ENCODE peak calls at places on chromosomes 7 and 10, in five cellular contexts. One of them, this sample, is unnamed.

GRCh38 chr7:16982640-16983103 is 100.9 kb upstream of the AGR3 start:
- DNase-seq in SK-N-SH: peak; percentile 30
- DNase-seq in neural progenitor cell: peak; percentile 42
- DNase-seq in PC-9: peak; percentile 31
- DNase-seq in HCT116: peak; percentile 35
- DNase-seq in this sample: peak; percentile 57

GRCh38 chr10:87864497-87865059 is 1.2 kb downstream of the PTEN start:
- DNase-seq in HCT116: no peak
- DNase-seq in PC-9: no peak
- DNase-seq in neural progenitor cell: peak; percentile 68
- DNase-seq in SK-N-SH: no peak
- DNase-seq in this sample: peak; percentile 26

GRCh38 chr10:127407551-127407950 is 141.6 kb upstream of the NPS start:
- DNase-seq in HCT116: no peak
- DNase-seq in PC-9: no peak
- DNase-seq in SK-N-SH: no peak
- DNase-seq in neural progenitor cell: no peak
- DNase-seq in this sample: no peak

GRCh38 chr7:39910108-39910869 is 39.8 kb upstream of the CDK13 start:
- DNase-seq in HCT116: no peak
- DNase-seq in neural progenitor cell: no peak
- DNase-seq in SK-N-SH: no peak
- DNase-seq in PC-9: no peak
- DNase-seq in this sample: no peak

GRCh38 chr7:155252958-155253501 is 44.6 kb upstream of the INSIG1 start:
- DNase-seq in PC-9: no peak
- DNase-seq in neural progenitor cell: no peak
- DNase-seq in HCT116: no peak
- DNase-seq in SK-N-SH: no peak
- DNase-seq in this sample: no peak

GRCh38 chr10:130351466-130352290 is 215.5 kb downstream of the GLRX3 start:
- DNase-seq in HCT116: no peak
- DNase-seq in PC-9: no peak
- DNase-seq in neural progenitor cell: no peak
- DNase-seq in SK-N-SH: no peak
- DNase-seq in this sample: no peak

GRCh38 chr7:149838992-149839408 is 825 bp downstream of the ZNF862 start:
- DNase-seq in PC-9: no peak
- DNase-seq in neural progenitor cell: peak; percentile 34
- DNase-seq in HCT116: no peak
- DNase-seq in SK-N-SH: peak; percentile 49
- DNase-seq in this sample: peak; percentile 33

GRCh38 chr7:129295015-129295423 is 70.2 kb downstream of the AHCYL2 start:
- DNase-seq in PC-9: peak; percentile 21
- DNase-seq in HCT116: no peak
- DNase-seq in SK-N-SH: no peak
- DNase-seq in neural progenitor cell: peak; percentile 27
- DNase-seq in this sample: no peak

GRCh38 chr7:106752345-106752744 is 91.4 kb upstream of the CCDC71L start:
- DNase-seq in neural progenitor cell: no peak
- DNase-seq in SK-N-SH: no peak
- DNase-seq in PC-9: peak; percentile 49
- DNase-seq in HCT116: no peak
- DNase-seq in this sample: no peak

GRCh38 chr7:38000272-38000671 is 79.8 kb downstream of the EPDR1 start:
- DNase-seq in HCT116: no peak
- DNase-seq in SK-N-SH: no peak
- DNase-seq in PC-9: no peak
- DNase-seq in neural progenitor cell: no peak
- DNase-seq in this sample: no peak

GRCh38 chr7:38002689-38003088 is 82.2 kb downstream of the EPDR1 start:
- DNase-seq in SK-N-SH: no peak
- DNase-seq in neural progenitor cell: no peak
- DNase-seq in PC-9: no peak
- DNase-seq in HCT116: no peak
- DNase-seq in this sample: no peak

DNA sequence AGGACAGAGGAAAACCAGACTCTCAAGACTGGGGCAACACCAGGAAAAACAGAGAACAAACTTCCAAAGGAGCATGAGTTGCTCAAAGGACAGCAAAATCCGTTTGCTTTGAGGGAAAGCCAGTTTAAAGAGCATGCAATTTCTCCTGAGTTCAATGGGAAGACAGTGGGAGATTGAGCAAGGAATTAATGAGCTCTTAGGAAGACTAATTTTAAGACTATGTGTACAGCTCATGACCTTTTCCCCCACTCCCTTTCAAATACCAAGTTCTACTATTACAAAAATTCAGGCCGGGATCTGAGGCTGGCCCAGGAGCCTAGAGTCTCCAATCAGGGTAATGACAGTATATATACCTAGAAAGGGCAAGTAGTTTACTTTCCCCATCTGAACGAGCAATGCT is 79.2 kb downstream of the EPDR1 start:
- DNase-seq in PC-9: no peak
- DNase-seq in SK-N-SH: no peak
- DNase-seq in HCT116: no peak
- DNase-seq in neural progenitor cell: no peak
- DNase-seq in this sample: no peak
- H3K4me3 ChIP-seq in PC-9: no peak overlapping the region
- H3K4me3 ChIP-seq in SK-N-SH: no peak overlapping the region
- H3K4me3 ChIP-seq in HCT116: no peak overlapping the region
- H3K4me3 ChIP-seq in neural progenitor cell: no peak overlapping the region
- H3K4me3 ChIP-seq in this sample: no peak overlapping the region

DNA sequence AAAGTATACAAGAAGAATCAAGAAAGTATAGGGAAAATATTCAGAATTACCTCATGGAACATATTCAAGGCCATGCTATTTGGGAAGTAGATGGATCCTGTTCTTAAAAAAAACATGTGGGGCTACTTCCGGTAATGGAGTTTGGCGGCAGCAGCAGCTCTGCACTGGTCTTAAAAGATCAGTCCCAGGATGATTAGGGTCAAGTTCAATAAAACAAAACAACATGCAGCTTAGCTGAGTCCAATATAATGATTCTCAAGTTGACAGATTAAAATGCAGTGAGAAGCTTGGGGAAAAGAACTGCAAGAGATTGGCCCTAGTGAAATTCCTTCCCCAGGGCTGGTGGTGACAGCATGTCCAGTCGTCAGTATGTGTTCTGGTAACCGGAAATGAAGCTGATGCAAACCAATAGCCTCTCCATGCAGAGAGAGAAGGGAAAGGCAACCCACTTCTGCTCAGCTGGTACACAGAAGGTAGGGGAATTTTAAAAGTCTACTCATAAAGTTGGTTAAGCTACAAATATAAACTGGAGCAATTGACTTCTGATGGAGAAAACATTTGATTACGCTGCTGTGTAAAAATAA is 305.1 kb upstream of the IMMP2L start:
- DNase-seq in neural progenitor cell: no peak
- DNase-seq in PC-9: no peak
- DNase-seq in SK-N-SH: no peak
- DNase-seq in HCT116: no peak
- DNase-seq in this sample: no peak
- H3K79me2 ChIP-seq in neural progenitor cell: no peaks in the 10 kb centered on the region
- H3K79me2 ChIP-seq in PC-9: no peaks in the 10 kb centered on the region
- H3K79me2 ChIP-seq in SK-N-SH: no peaks in the 10 kb centered on the region
- H3K79me2 ChIP-seq in HCT116: no peaks in the 10 kb centered on the region
- H3K79me2 ChIP-seq in this sample: no peaks in the 10 kb centered on the region

GRCh38 chr7:131909151-131909768 is 352.8 kb upstream of the PODXL start:
- DNase-seq in HCT116: no peak
- DNase-seq in SK-N-SH: peak; percentile 72
- DNase-seq in PC-9: no peak
- DNase-seq in neural progenitor cell: peak; percentile 54
- DNase-seq in this sample: no peak
- H3K4me3 ChIP-seq in HCT116: no peak overlapping the region
- H3K4me3 ChIP-seq in SK-N-SH: no peak overlapping the region
- H3K4me3 ChIP-seq in PC-9: no peak overlapping the region
- H3K4me3 ChIP-seq in neural progenitor cell: peak overlapping the region; percentile 47
- H3K4me3 ChIP-seq in this sample: no peak overlapping the region

DNA sequence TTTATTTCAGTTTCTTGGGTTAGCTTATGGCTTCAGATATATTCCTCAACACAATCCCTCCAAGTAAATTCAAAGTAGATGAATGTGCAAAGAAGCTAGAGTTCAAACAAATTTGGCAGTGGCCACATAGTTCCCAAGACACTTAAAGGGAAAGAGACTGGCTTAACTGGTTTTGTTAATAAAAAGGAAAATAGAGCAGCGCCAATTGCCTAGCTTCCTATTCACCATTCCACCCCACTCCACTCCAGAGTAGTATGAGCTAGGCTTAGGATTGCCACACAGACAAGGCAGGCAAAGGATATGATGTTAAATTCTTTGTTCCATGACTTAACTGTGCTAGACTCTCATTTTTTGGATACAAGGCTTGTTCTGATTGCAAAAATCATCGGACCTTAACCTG is 2.0 kb downstream of the XRCC2 start:
- DNase-seq in PC-9: no peak
- DNase-seq in HCT116: no peak
- DNase-seq in SK-N-SH: no peak
- DNase-seq in neural progenitor cell: no peak
- DNase-seq in this sample: no peak
- H3K79me2 ChIP-seq in PC-9: peaks cover 68% of the 10 kb centered on the region
- H3K79me2 ChIP-seq in HCT116: peaks cover 69% of the 10 kb centered on the region
- H3K79me2 ChIP-seq in SK-N-SH: peaks cover 68% of the 10 kb centered on the region
- H3K79me2 ChIP-seq in neural progenitor cell: peaks cover 70% of the 10 kb centered on the region
- H3K79me2 ChIP-seq in this sample: peaks cover 55% of the 10 kb centered on the region

GRCh38 chr10:93749218-93749799 is 8.4 kb upstream of the LGI1 start:
- DNase-seq in PC-9: peak; percentile 35
- DNase-seq in HCT116: no peak
- DNase-seq in neural progenitor cell: peak; percentile 51
- DNase-seq in SK-N-SH: no peak
- DNase-seq in this sample: peak; percentile 94

GRCh38 chr10:93752761-93753160 is 5.0 kb upstream of the LGI1 start:
- DNase-seq in PC-9: peak; percentile 41
- DNase-seq in HCT116: peak; percentile 49
- DNase-seq in SK-N-SH: no peak
- DNase-seq in neural progenitor cell: peak; percentile 38
- DNase-seq in this sample: peak; percentile 93

GRCh38 chr10:93751074-93751572 is 6.6 kb upstream of the LGI1 start:
- DNase-seq in neural progenitor cell: no peak
- DNase-seq in PC-9: peak; percentile 11
- DNase-seq in HCT116: no peak
- DNase-seq in SK-N-SH: no peak
- DNase-seq in this sample: peak; percentile 22

GRCh38 chr10:93753621-93754250 is 4.0 kb upstream of the LGI1 start:
- DNase-seq in PC-9: no peak
- DNase-seq in SK-N-SH: no peak
- DNase-seq in neural progenitor cell: peak; percentile 23
- DNase-seq in HCT116: no peak
- DNase-seq in this sample: peak; percentile 73

GRCh38 chr10:93751832-93752231 is 5.9 kb upstream of the LGI1 start:
- DNase-seq in PC-9: peak; percentile 8
- DNase-seq in SK-N-SH: peak; percentile 55
- DNase-seq in HCT116: peak; percentile 34
- DNase-seq in neural progenitor cell: peak; percentile 70
- DNase-seq in this sample: peak; percentile 73
- H3K4me3 ChIP-seq in PC-9: peak overlapping the region; percentile 29
- H3K4me3 ChIP-seq in SK-N-SH: no peak overlapping the region
- H3K4me3 ChIP-seq in HCT116: no peak overlapping the region
- H3K4me3 ChIP-seq in neural progenitor cell: no peak overlapping the region
- H3K4me3 ChIP-seq in this sample: no peak overlapping the region